ENCODE peak calls at places on chromosome 2, in eight cellular contexts. F, A, N, V, O, C, J and S are unnamed samples. For H3K27me3 and H3K4me1, the result is how much of the 10 kb centered on the place peaks cover.

GRCh38 chr2:5618271-5618670 is 73.9 kb upstream of the SOX11 start:
- DNase-seq in O (peak), V (no peak), N (no peak), F (no peak), J (no peak), C (no peak), A (no peak), S (no peak)

GRCh38 chr2:239660390-239661228 is 259.8 kb upstream of the HDAC4 start:
- DNase-seq in A (no peak), C (no peak), N (no peak), V (no peak), F (no peak), O (no peak), J (no peak), S (no peak)

GRCh38 chr2:136114392-136114791 is 3.6 kb downstream of the CXCR4 start:
- DNase-seq in O (no peak), V (no peak), J (peak), C (no peak), F (no peak), N (no peak), A (no peak), S (no peak)

GRCh38 chr2:151410485-151410833 is 757 bp downstream of the RIF1 start:
- DNase-seq in O (peak), J (peak), C (peak), A (peak), N (no peak), F (peak), V (no peak), S (no peak)

GRCh38 chr2:199624958-199625357 is 167.2 kb upstream of the SATB2 start:
- DNase-seq in N (no peak), O (no peak), C (no peak), A (no peak), V (no peak), J (no peak), F (no peak), S (no peak)

GRCh38 chr2:202376460-202377307 is 557 bp downstream of the BMPR2 start:
- DNase-seq in F (no peak), V (no peak), C (no peak), A (peak), N (peak), O (no peak), J (peak), S (no peak)

GRCh38 chr2:144376475-144376874 is 143.4 kb downstream of the ZEB2 start:
- DNase-seq in O (no peak), J (no peak), N (no peak), A (no peak), V (no peak), C (no peak), F (no peak), S (no peak)

GRCh38 chr2:18272148-18272494 is 288.3 kb downstream of the RDH14 start:
- DNase-seq in V (no peak), O (no peak), A (no peak), J (no peak), C (no peak), N (no peak), F (no peak), S (no peak)

GRCh38 chr2:232892221-232892620 is 22.2 kb downstream of the SNORC start:
- DNase-seq in J (no peak), O (peak), N (no peak), A (no peak), C (no peak), F (no peak), V (no peak), S (no peak)
- H3K27me3 ChIP-seq in J (under half), O (under half), N (under half), A (under half), C (under half), F (under half), V (under half), S (under half)

GRCh38 chr2:219775506-219775905 is 148.1 kb downstream of the SLC4A3 start:
- DNase-seq in V (no peak), F (no peak), J (no peak), O (no peak), A (no peak), N (no peak), C (no peak), S (no peak)

GRCh38 chr2:219772697-219773096 is 145.3 kb downstream of the SLC4A3 start:
- DNase-seq in C (no peak), V (no peak), J (no peak), N (no peak), F (no peak), O (no peak), A (no peak), S (no peak)

GRCh38 chr2:219769044-219770030 is 141.9 kb downstream of the SLC4A3 start:
- DNase-seq in J (peak), O (no peak), N (peak), F (no peak), C (no peak), A (no peak), V (no peak), S (no peak)

GRCh38 chr2:219777388-219777787 is 150.0 kb downstream of the SLC4A3 start:
- DNase-seq in A (no peak), F (no peak), O (no peak), C (no peak), J (no peak), V (no peak), N (no peak), S (no peak)

DNA sequence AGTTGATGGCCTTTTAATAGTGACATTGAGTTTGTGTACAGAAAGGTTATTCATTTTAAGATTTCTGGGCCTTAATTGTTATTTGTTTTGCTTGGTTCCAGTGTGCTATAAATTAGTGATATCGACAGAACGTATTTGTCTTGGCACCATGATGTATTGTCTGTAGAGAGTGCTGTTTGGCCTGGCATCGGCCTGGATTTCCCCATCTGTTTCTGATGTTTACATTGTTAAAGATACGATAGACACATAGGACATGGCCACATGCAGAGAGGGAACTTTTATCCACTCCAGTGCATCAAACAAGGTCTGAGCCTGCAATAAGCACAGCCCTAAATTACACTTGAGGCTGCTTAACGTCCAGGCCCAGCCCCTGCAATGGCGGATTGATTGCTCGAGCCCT is 144.7 kb downstream of the SLC4A3 start:
- DNase-seq in V (no peak), J (no peak), N (no peak), F (no peak), O (no peak), C (no peak), A (no peak), S (no peak)
- H3K4me1 ChIP-seq in V (under half), J (under half), N (under half), F (under half), O (under half), C (under half), A (under half), S (under half)

GRCh38 chr2:187853413-187853812 is 299.2 kb upstream of the TFPI start:
- DNase-seq in C (no peak), V (no peak), N (no peak), J (no peak), A (no peak), F (no peak), O (no peak), S (no peak)
- H3K27me3 ChIP-seq in C (under half), V (under half), N (under half), J (under half), A (under half), F (under half), O (under half), S (under half)

DNA sequence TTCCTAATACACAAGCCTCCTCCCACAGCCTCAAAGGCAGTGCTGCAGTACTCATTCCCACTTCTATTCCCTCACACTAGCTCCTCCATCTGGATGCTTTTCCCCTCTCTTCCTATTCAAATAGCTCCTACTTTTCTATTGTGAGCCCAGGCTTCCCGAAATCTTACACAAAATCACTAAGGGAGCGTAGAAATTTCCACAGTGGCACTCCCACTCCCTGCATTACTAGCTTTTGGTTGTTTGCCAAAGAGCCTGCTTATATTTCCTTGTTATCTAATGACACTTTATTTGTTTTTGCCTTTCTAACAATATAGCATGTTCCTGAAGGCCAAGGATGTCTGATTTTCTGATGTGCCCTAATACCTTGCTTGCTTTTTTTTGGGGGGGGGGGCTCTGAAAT is 10.9 kb downstream of the EPAS1 start:
- DNase-seq in A (no peak), F (no peak), O (no peak), J (peak), V (no peak), N (no peak), C (no peak), S (no peak)
- H3K4me1 ChIP-seq in A (under half), F (under half), O (under half), J (under half), V (under half), N (half or more), C (under half), S (half or more)